ENCODE peak calls at places on chromosomes 7 and 10, in six cellular contexts. K, H, D, V, T and N are unnamed samples.

GRCh38 chr7:128075536-128076095 is 44.4 kb upstream of the LRRC4 start:
- DNase-seq in K (no peak), H (no peak), D (peak), V (no peak), T (no peak), N (no peak)

GRCh38 chr10:25522294-25522693 is 347.5 kb downstream of the GPR158 start:
- DNase-seq in K (no peak), H (no peak), D (no peak), V (no peak), T (no peak), N (no peak)

GRCh38 chr10:44946201-44946600 is 13.4 kb upstream of the RASSF4 start:
- DNase-seq in K (no peak), H (no peak), D (no peak), V (no peak), T (no peak), N (no peak)

GRCh38 chr10:50260791-50261281 is 9.5 kb upstream of the ASAH2 start:
- DNase-seq in K (no peak), H (no peak), D (no peak), V (no peak), T (no peak), N (peak)

GRCh38 chr7:15308831-15309230 is 253.0 kb downstream of the AGMO start:
- DNase-seq in K (no peak), H (no peak), D (no peak), V (no peak), T (no peak), N (no peak)

GRCh38 chr10:67521546-67521945 is 174.4 kb downstream of the CTNNA3 start:
- DNase-seq in K (no peak), H (no peak), D (no peak), V (no peak), T (no peak), N (no peak)

GRCh38 chr7:56287429-56288138 is 171.4 kb upstream of the NUPR2 start:
- DNase-seq in K (no peak), H (peak), D (peak), V (peak), T (no peak), N (no peak)

GRCh38 chr10:114479307-114479706 is 75.0 kb upstream of the AFAP1L2 start:
- DNase-seq in K (no peak), H (no peak), D (no peak), V (no peak), T (no peak), N (no peak)

GRCh38 chr10:11388996-11389395 is 222.5 kb downstream of the USP6NL start:
- DNase-seq in K (no peak), H (no peak), D (no peak), V (no peak), T (no peak), N (no peak)

GRCh38 chr10:130440494-130440893 is 304.3 kb downstream of the GLRX3 start:
- DNase-seq in K (no peak), H (no peak), D (no peak), V (no peak), T (no peak), N (no peak)

GRCh38 chr7:54778696-54779285 is 19.8 kb upstream of the SEC61G start:
- DNase-seq in K (no peak), H (no peak), D (no peak), V (no peak), T (no peak), N (no peak)

GRCh38 chr10:29586509-29586908 is 48.3 kb downstream of the SVIL start:
- DNase-seq in K (no peak), H (no peak), D (no peak), V (no peak), T (no peak), N (no peak)

GRCh38 chr10:123847686-123848432 is 43.7 kb downstream of the CPXM2 start:
- DNase-seq in K (no peak), H (no peak), D (no peak), V (no peak), T (no peak), N (no peak)

GRCh38 chr10:5559642-5560141 is 34.9 kb downstream of the CALML3 start:
- DNase-seq in K (no peak), H (no peak), D (no peak), V (peak), T (no peak), N (no peak)

GRCh38 chr7:134820778-134821177 is 41.3 kb downstream of the CALD1 start:
- DNase-seq in K (no peak), H (no peak), D (no peak), V (no peak), T (no peak), N (no peak)

GRCh38 chr7:141558544-141559183 is 7.5 kb downstream of the AGK start:
- DNase-seq in K (no peak), H (no peak), D (no peak), V (no peak), T (no peak), N (peak)

GRCh38 chr10:62815373-62816111 is 624 bp downstream of the EGR2 start:
- DNase-seq in K (no peak), H (no peak), D (no peak), V (peak), T (peak), N (no peak)

GRCh38 chr10:126135177-126135576 is 238.8 kb downstream of the FANK1 start:
- DNase-seq in K (no peak), H (no peak), D (no peak), V (peak), T (no peak), N (peak)

GRCh38 chr10:125370578-125370977 is 210.2 kb upstream of the CTBP2 start:
- DNase-seq in K (no peak), H (no peak), D (no peak), V (no peak), T (no peak), N (no peak)

GRCh38 chr7:12570148-12570528 is 382 bp upstream of the SCIN start:
- DNase-seq in K (no peak), H (no peak), D (no peak), V (peak), T (peak), N (no peak)

GRCh38 chr7:99046722-99047121 is 97.2 kb downstream of the SMURF1 start:
- DNase-seq in K (no peak), H (no peak), D (no peak), V (no peak), T (no peak), N (no peak)

GRCh38 chr10:98378722-98379121 is 36.3 kb downstream of the PYROXD2 start:
- DNase-seq in K (no peak), H (no peak), D (no peak), V (no peak), T (no peak), N (no peak)

GRCh38 chr10:69961168-69961863 is 91.3 kb upstream of the MACROH2A2 start:
- DNase-seq in K (no peak), H (no peak), D (no peak), V (no peak), T (peak), N (no peak)

GRCh38 chr10:15038416-15038815 is 5.3 kb upstream of the OLAH start:
- DNase-seq in K (no peak), H (no peak), D (no peak), V (no peak), T (no peak), N (no peak)

GRCh38 chr10:86361134-86362128 is 5.2 kb downstream of the GRID1 start:
- DNase-seq in K (no peak), H (no peak), D (no peak), V (no peak), T (no peak), N (no peak)

GRCh38 chr10:84590794-84591193 is 262.4 kb downstream of the CCSER2 start:
- DNase-seq in K (no peak), H (peak), D (no peak), V (no peak), T (no peak), N (no peak)